ENCODE peak calls at places on chromosomes 7 and 10, in six cellular contexts. C is ovary; V is Peyer's patch; J is RCC 7860; P is naive B cell; R is activated CD8-positive, alpha-beta T cell treated with anti-CD3 and anti-CD28 coated beads for 36 hours. T is an unnamed sample.

GRCh38 chr7:157499835-157500153 is 163.0 kb downstream of the DNAJB6 start:
- DNase-seq in C (no peak), V (no peak), J (no peak), P (no peak), R (no peak), T (no peak)

GRCh38 chr7:95811846-95812445 is 39.6 kb downstream of the DYNC1I1 start:
- DNase-seq in C (no peak), V (no peak), J (no peak), P (no peak), R (no peak), T (no peak)

GRCh38 chr10:97713828-97714400 is 384 bp downstream of the MARVELD1 start:
- DNase-seq in C (peak), V (peak), J (peak), P (peak), R (peak), T (peak)

GRCh38 chr7:105821527-105821926 is 54.9 kb downstream of the ATXN7L1 start:
- DNase-seq in C (no peak), V (no peak), J (no peak), P (no peak), R (no peak), T (no peak)

GRCh38 chr10:110706690-110707098 is 62.6 kb downstream of the RBM20 start:
- DNase-seq in C (no peak), V (no peak), J (peak), P (no peak), R (no peak), T (no peak)

GRCh38 chr7:46745700-46746090 is 824.6 kb upstream of the IGFBP3 start:
- DNase-seq in C (no peak), V (no peak), J (peak), P (no peak), R (no peak), T (no peak)

GRCh38 chr10:86286591-86287421 is 79.8 kb downstream of the GRID1 start:
- DNase-seq in C (no peak), V (no peak), J (no peak), P (no peak), R (no peak), T (no peak)

GRCh38 chr7:156735861-156736260 is 95.3 kb downstream of the RNF32 start:
- DNase-seq in C (no peak), V (no peak), J (no peak), P (no peak), R (no peak), T (no peak)

GRCh38 chr10:13316635-13317311 is 16.9 kb upstream of the PHYH start:
- DNase-seq in C (no peak), V (no peak), J (no peak), P (no peak), R (no peak), T (no peak)

GRCh38 chr7:32670105-32670504 is 174.8 kb downstream of the AVL9 start:
- DNase-seq in C (no peak), V (no peak), J (peak), P (no peak), R (no peak), T (no peak)

GRCh38 chr7:152859781-152860191 is 100.2 kb downstream of the ACTR3B start:
- DNase-seq in C (no peak), V (no peak), J (peak), P (no peak), R (no peak), T (no peak)

GRCh38 chr7:18306696-18307095 is 188.9 kb upstream of the HDAC9 start:
- DNase-seq in C (no peak), V (no peak), J (no peak), P (no peak), R (no peak), T (no peak)

GRCh38 chr7:4683043-4683883 is 1.2 kb downstream of the FOXK1 start:
- DNase-seq in C (peak), V (no peak), J (no peak), P (peak), R (peak), T (no peak)

GRCh38 chr7:158616050-158616449 is 28.4 kb upstream of the PTPRN2 start:
- DNase-seq in C (no peak), V (no peak), J (no peak), P (no peak), R (no peak), T (no peak)

GRCh38 chr10:58625070-58625469 is 112.4 kb downstream of the BICC1 start:
- DNase-seq in C (no peak), V (no peak), J (peak), P (no peak), R (no peak), T (no peak)

GRCh38 chr10:57993302-57993701 is 274.4 kb downstream of the IPMK start:
- DNase-seq in C (no peak), V (no peak), J (no peak), P (no peak), R (no peak), T (no peak)

GRCh38 chr10:70832852-70833542 is 17.2 kb downstream of the SGPL1 start:
- DNase-seq in C (no peak), V (no peak), J (peak), P (no peak), R (no peak), T (no peak)

GRCh38 chr10:11437391-11438241 is 173.8 kb downstream of the USP6NL start:
- DNase-seq in C (no peak), V (no peak), J (no peak), P (no peak), R (no peak), T (no peak)

GRCh38 chr7:24924375-24924774 is 55.6 kb downstream of the OSBPL3 start:
- DNase-seq in C (no peak), V (no peak), J (no peak), P (no peak), R (no peak), T (no peak)

GRCh38 chr10:57791546-57791945 is 476.1 kb downstream of the IPMK start:
- DNase-seq in C (no peak), V (no peak), J (no peak), P (no peak), R (no peak), T (no peak)

GRCh38 chr10:104445359-104445758 is 91.7 kb downstream of the CFAP58 start:
- DNase-seq in C (no peak), V (no peak), J (peak), P (no peak), R (no peak), T (no peak)

GRCh38 chr10:131084791-131085585 is 226.5 kb downstream of the TCERG1L start:
- DNase-seq in C (peak), V (no peak), J (no peak), P (no peak), R (no peak), T (no peak)

GRCh38 chr7:158324397-158325360 is 262.9 kb downstream of the PTPRN2 start:
- DNase-seq in C (no peak), V (no peak), J (no peak), P (no peak), R (no peak), T (no peak)

GRCh38 chr7:144784943-144785342 is 50.9 kb downstream of the TPK1 start:
- DNase-seq in C (no peak), V (no peak), J (no peak), P (no peak), R (no peak), T (no peak)

GRCh38 chr7:22554184-22554583 is 54.2 kb upstream of the STEAP1B start:
- DNase-seq in C (no peak), V (no peak), J (no peak), P (no peak), R (no peak), T (no peak)

GRCh38 chr10:18179901-18180300 is 39.7 kb downstream of the CACNB2 start:
- DNase-seq in C (no peak), V (no peak), J (no peak), P (no peak), R (no peak), T (no peak)

GRCh38 chr10:18668026-18668425 is 8.8 kb downstream of the ARL5B start:
- DNase-seq in C (no peak), V (no peak), J (no peak), P (no peak), R (no peak), T (no peak)

GRCh38 chr10:98610855-98611254 is 164.1 kb upstream of the HPS1 start:
- DNase-seq in C (no peak), V (no peak), J (no peak), P (no peak), R (no peak), T (no peak)

T was measured in germinal center.